ENCODE peak calls at places on chromosomes 12 and 14, in nine cellular contexts. Q is upper lobe of left lung, F is Peyer's patch, A is NB4, X is stomach, P is heart left ventricle, T is sigmoid colon, I is adrenal gland, M is breast epithelium. Y is an unnamed sample.

GRCh38 chr12:121958521-121959240 is 40.3 kb downstream of the CFAP251 start:
- DNase-seq in Q (no peak), F (no peak), A (no peak), X (no peak), P (no peak), T (no peak), I (no peak), M (no peak), Y (no peak)

GRCh38 chr14:60839657-60840056 is 105.1 kb downstream of the MNAT1 start:
- DNase-seq in Q (no peak), F (peak; percentile 37), A (no peak), X (no peak), P (no peak), T (no peak), I (no peak), M (no peak), Y (no peak)

GRCh38 chr14:72383869-72384268 is 451.6 kb downstream of the RGS6 start:
- DNase-seq in Q (no peak), F (no peak), A (no peak), X (no peak), P (no peak), T (no peak), I (no peak), M (no peak), Y (no peak)

GRCh38 chr12:107130830-107131760 is 37.7 kb upstream of the CRY1 start:
- DNase-seq in Q (no peak), F (no peak), A (no peak), X (no peak), P (no peak), T (no peak), I (no peak), M (no peak), Y (no peak)

GRCh38 chr12:124704619-124705018 is 137.2 kb upstream of the NCOR2 start:
- DNase-seq in Q (no peak), F (no peak), A (no peak), X (no peak), P (no peak), T (no peak), I (no peak), M (no peak), Y (no peak)

GRCh38 chr14:67172520-67172919 is 16.7 kb upstream of the GARIN2 start:
- DNase-seq in Q (no peak), F (no peak), A (no peak), X (no peak), P (no peak), T (no peak), I (no peak), M (no peak), Y (no peak)

GRCh38 chr12:93978553-93978952 is 169.8 kb upstream of the PLXNC1 start:
- DNase-seq in Q (peak; percentile 63), F (no peak), A (no peak), X (no peak), P (no peak), T (peak; percentile 61), I (peak; percentile 70), M (no peak), Y (no peak)

GRCh38 chr14:37270629-37271028 is 72.9 kb downstream of the MIPOL1 start:
- DNase-seq in Q (no peak), F (no peak), A (no peak), X (no peak), P (no peak), T (no peak), I (no peak), M (no peak), Y (no peak)

GRCh38 chr12:94615284-94616216 is 34.8 kb downstream of the TMCC3 start:
- DNase-seq in Q (no peak), F (peak; percentile 85), A (no peak), X (peak; percentile 79), P (no peak), T (no peak), I (peak; percentile 43), M (no peak), Y (peak; percentile 38)

GRCh38 chr14:49553892-49554291 is 32.3 kb downstream of the RPS29 start:
- DNase-seq in Q (no peak), F (no peak), A (no peak), X (no peak), P (no peak), T (no peak), I (no peak), M (no peak), Y (no peak)

GRCh38 chr12:100733817-100734593 is 60.6 kb upstream of the ANO4 start:
- DNase-seq in Q (no peak), F (no peak), A (peak; percentile 28), X (no peak), P (no peak), T (no peak), I (no peak), M (no peak), Y (no peak)

GRCh38 chr12:123106640-123107359 is 44.1 kb downstream of the PITPNM2 start:
- DNase-seq in Q (peak; percentile 74), F (peak; percentile 85), A (peak; percentile 99), X (no peak), P (peak; percentile 80), T (no peak), I (peak; percentile 63), M (no peak), Y (no peak)

GRCh38 chr14:103169954-103170353 is 46.7 kb downstream of the TNFAIP2 start:
- DNase-seq in Q (no peak), F (no peak), A (no peak), X (no peak), P (no peak), T (no peak), I (no peak), M (no peak), Y (no peak)

GRCh38 chr14:72610831-72611200 is 283.1 kb downstream of the DPF3 start:
- DNase-seq in Q (no peak), F (no peak), A (no peak), X (no peak), P (no peak), T (no peak), I (no peak), M (no peak), Y (no peak)

GRCh38 chr14:68784995-68785816 is 7.7 kb downstream of the ZFP36L1 start:
- DNase-seq in Q (no peak), F (peak; percentile 49), A (no peak), X (peak; percentile 27), P (no peak), T (peak; percentile 74), I (no peak), M (peak; percentile 23), Y (no peak)

GRCh38 chr12:25958254-25959068 is at the start of gene RASSF8:
- DNase-seq in Q (peak; percentile 69), F (peak; percentile 67), A (peak; percentile 81), X (peak; percentile 69), P (peak; percentile 86), T (peak; percentile 88), I (peak; percentile 76), M (peak; percentile 39), Y (peak; percentile 55)
- TF ChIP-seq POLR2A in Q (peak; percentile 63), F (no peak), A (peak; percentile 14), X (no peak), P (no peak), T (no peak), I (peak; percentile 84), M (no peak), Y (no peak)

GRCh38 chr12:65169311-65170244 is at the start of gene LEMD3:
- DNase-seq in Q (peak; percentile 99), F (peak; percentile 99), A (peak; percentile 94), X (peak; percentile 98), P (peak; percentile 95), T (peak; percentile 96), I (peak; percentile 94), M (peak; percentile 97), Y (peak; percentile 94)
- TF ChIP-seq POLR2A in Q (peak; percentile 88), F (peak; percentile 96), A (peak; percentile 91), X (no peak), P (no peak), T (peak; percentile 88), I (peak; percentile 93), M (peak; percentile 81), Y (peak; percentile 95)

GRCh38 chr14:54566410-54567223 is at the start of gene SAMD4A:
- DNase-seq in Q (peak; percentile 80), F (peak; percentile 92), A (peak; percentile 68), X (peak; percentile 67), P (peak; percentile 87), T (peak; percentile 94), I (peak; percentile 87), M (peak; percentile 68), Y (peak; percentile 67)
- TF ChIP-seq POLR2A in Q (peak; percentile 60), F (peak; percentile 12), A (no peak), X (no peak), P (no peak), T (peak; percentile 73), I (peak; percentile 70), M (no peak), Y (no peak)

GRCh38 chr14:100339757-100340453 is 16.8 kb downstream of the SLC25A47 start:
- DNase-seq in Q (peak; percentile 19), F (no peak), A (no peak), X (no peak), P (no peak), T (no peak), I (peak; percentile 9), M (no peak), Y (no peak)
- TF ChIP-seq POLR2A in Q (no peak), F (no peak), A (no peak), X (no peak), P (no peak), T (no peak), I (no peak), M (no peak), Y (no peak)

DNA sequence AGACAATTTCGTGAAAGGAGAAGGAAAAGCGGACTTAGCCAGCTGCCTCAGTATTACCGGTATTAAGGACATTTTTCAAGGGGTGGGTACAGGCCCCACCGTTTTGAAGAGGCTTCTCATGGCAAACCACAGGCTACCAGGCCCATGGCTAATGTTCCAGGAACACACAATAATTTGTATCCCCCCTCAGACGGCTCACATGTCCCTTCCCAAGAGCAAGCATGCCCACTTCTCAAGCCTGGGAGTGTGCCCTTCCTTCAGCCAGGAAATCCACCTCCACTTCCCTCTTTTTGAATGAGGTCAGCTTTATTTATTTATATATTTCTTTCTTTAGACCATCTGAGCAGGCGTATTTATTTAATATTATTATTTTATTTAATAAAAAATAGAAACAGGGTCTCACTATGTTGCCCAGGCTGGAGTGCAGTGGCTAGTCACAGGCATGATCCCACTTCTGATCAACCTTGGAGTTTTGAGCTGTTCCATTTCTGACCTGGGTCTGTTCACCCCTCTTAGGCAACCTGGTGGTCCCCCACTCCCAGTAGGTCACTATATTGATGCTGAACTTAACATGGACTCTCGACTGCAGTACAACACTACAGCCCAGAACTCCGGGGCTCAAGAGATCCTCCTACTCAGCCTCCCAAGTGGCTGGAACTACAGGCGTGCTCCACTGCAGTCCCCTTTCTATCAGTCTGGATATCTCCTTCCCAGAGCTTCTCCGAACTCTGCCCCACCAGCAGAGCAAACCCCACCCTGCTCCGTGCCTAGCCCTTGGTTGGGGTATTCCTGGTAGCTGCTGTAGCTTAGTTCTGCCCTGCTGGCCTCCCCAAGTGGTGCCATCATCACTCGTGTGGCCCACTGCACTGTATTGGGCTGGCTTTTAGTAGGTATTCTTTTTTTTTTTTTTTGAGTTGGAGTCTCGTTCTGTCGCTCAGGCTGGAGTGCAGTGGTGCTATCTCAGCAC is 9.8 kb downstream of the HSP90AA1 start:
- DNase-seq in Q (no peak), F (no peak), A (peak; percentile 32), X (no peak), P (no peak), T (no peak), I (no peak), M (no peak), Y (no peak)
- TF ChIP-seq POLR2A in Q (no peak), F (no peak), A (no peak), X (no peak), P (no peak), T (no peak), I (no peak), M (no peak), Y (no peak)

GRCh38 chr12:46370792-46371717 is 1.5 kb downstream of the SLC38A2 start:
- DNase-seq in Q (peak; percentile 91), F (peak; percentile 96), A (peak; percentile 95), X (peak; percentile 94), P (peak; percentile 96), T (peak; percentile 95), I (peak; percentile 91), M (peak; percentile 87), Y (peak; percentile 94)
- TF ChIP-seq POLR2A in Q (peak; percentile 65), F (peak; percentile 72), A (peak; percentile 86), X (no peak), P (peak; percentile 61), T (peak; percentile 64), I (peak; percentile 83), M (peak; percentile 72), Y (peak; percentile 88)